ENCODE peak calls at places on chromosomes 6 and 20, in four cellular contexts. P, F, U and R are unnamed samples.

GRCh38 chr6:134347916-134348805 is 30.2 kb upstream of the SGK1 start:
- DNase-seq in P (no peak), F (no peak), U (peak), R (no peak)

GRCh38 chr6:108556864-108557493 is 3.7 kb upstream of the FOXO3 start:
- DNase-seq in P (no peak), F (no peak), U (no peak), R (no peak)

GRCh38 chr6:160038479-160038878 is 69.6 kb downstream of the IGF2R start:
- DNase-seq in P (no peak), F (no peak), U (no peak), R (no peak)

GRCh38 chr6:23282243-23283021 is 713.1 kb downstream of the HDGFL1 start:
- DNase-seq in P (no peak), F (no peak), U (no peak), R (no peak)

GRCh38 chr20:52104546-52105044 is 87.0 kb downstream of the ZFP64 start:
- DNase-seq in P (no peak), F (no peak), U (no peak), R (peak)

GRCh38 chr20:63947638-63948456 is 8.4 kb downstream of the UCKL1 start:
- DNase-seq in P (no peak), F (no peak), U (peak), R (peak)

GRCh38 chr6:144151010-144151727 is 852 bp downstream of the STX11 start:
- DNase-seq in P (no peak), F (no peak), U (no peak), R (peak)

GRCh38 chr6:167932468-167933276 is 64.8 kb upstream of the KIF25 start:
- DNase-seq in P (no peak), F (peak), U (no peak), R (no peak)

GRCh38 chr6:53309897-53310291 is 38.9 kb downstream of the ELOVL5 start:
- DNase-seq in P (no peak), F (no peak), U (no peak), R (no peak)

GRCh38 chr6:130810307-130811030 is 16.7 kb upstream of the SMLR1 start:
- DNase-seq in P (peak), F (no peak), U (no peak), R (no peak)

GRCh38 chr20:25277941-25278521 is 30.1 kb downstream of the PYGB start:
- DNase-seq in P (no peak), F (no peak), U (peak), R (no peak)

GRCh38 chr6:88661136-88661535 is 302.3 kb downstream of the RNGTT start:
- DNase-seq in P (no peak), F (no peak), U (no peak), R (no peak)

GRCh38 chr6:148169701-148170100 is 172.9 kb upstream of the SASH1 start:
- DNase-seq in P (no peak), F (no peak), U (no peak), R (no peak)

GRCh38 chr20:33684533-33685327 is 1.5 kb downstream of the E2F1 start:
- DNase-seq in P (peak), F (no peak), U (no peak), R (no peak)

GRCh38 chr20:21518292-21518991 is 4.6 kb upstream of the NKX2-2 start:
- DNase-seq in P (peak), F (no peak), U (no peak), R (no peak)

GRCh38 chr6:31094389-31094881 is 17.9 kb downstream of the C6orf15 start:
- DNase-seq in P (no peak), F (no peak), U (no peak), R (peak)

GRCh38 chr6:15305496-15305895 is 59.6 kb downstream of the JARID2 start:
- DNase-seq in P (no peak), F (no peak), U (no peak), R (no peak)

GRCh38 chr6:120108061-120108795 is 758.7 kb upstream of the MAN1A1 start:
- DNase-seq in P (no peak), F (no peak), U (no peak), R (no peak)

GRCh38 chr6:137417411-137417810 is 76.8 kb downstream of the OLIG3 start:
- DNase-seq in P (no peak), F (no peak), U (no peak), R (no peak)

GRCh38 chr6:145044606-145045275 is 690.6 kb downstream of the EPM2A start:
- DNase-seq in P (no peak), F (no peak), U (no peak), R (no peak)

GRCh38 chr6:16684896-16685554 is 76.2 kb downstream of the ATXN1 start:
- DNase-seq in P (no peak), F (no peak), U (no peak), R (peak)

GRCh38 chr6:20242397-20242796 is 30.1 kb upstream of the MBOAT1 start:
- DNase-seq in P (no peak), F (no peak), U (no peak), R (no peak)

GRCh38 chr6:12010635-12011275 is 1.4 kb upstream of the HIVEP1 start:
- DNase-seq in P (peak), F (no peak), U (peak), R (no peak)

GRCh38 chr20:21102691-21103311 is 3.4 kb downstream of the LINC00237 start:
- DNase-seq in P (no peak), F (no peak), U (peak), R (peak)

GRCh38 chr6:108227290-108227689 is 33.5 kb downstream of the SNX3 start:
- DNase-seq in P (no peak), F (no peak), U (no peak), R (no peak)

GRCh38 chr6:122730775-122731386 is 48.6 kb upstream of the FABP7 start:
- DNase-seq in P (peak), F (peak), U (no peak), R (no peak)

GRCh38 chr6:10478187-10479040 is 42.7 kb upstream of the GCNT2 start:
- DNase-seq in P (peak), F (peak), U (no peak), R (no peak)

GRCh38 chr6:16991981-16992629 is 109.7 kb upstream of the STMND1 start:
- DNase-seq in P (no peak), F (no peak), U (no peak), R (no peak)

GRCh38 chr6:7974932-7975763 is 64.6 kb upstream of the TXNDC5 start:
- DNase-seq in P (peak), F (peak), U (peak), R (no peak)

GRCh38 chr6:164102701-164103100 is 688.2 kb downstream of the QKI start:
- DNase-seq in P (no peak), F (no peak), U (no peak), R (no peak)

GRCh38 chr6:155330133-155330734 is 15.9 kb upstream of the TFB1M start:
- DNase-seq in P (no peak), F (no peak), U (no peak), R (no peak)

GRCh38 chr6:17808609-17809008 is 101.9 kb upstream of the NUP153 start:
- DNase-seq in P (no peak), F (no peak), U (no peak), R (no peak)

GRCh38 chr6:159203304-159204005 is 34.3 kb downstream of the FNDC1 start:
- DNase-seq in P (no peak), F (no peak), U (no peak), R (no peak)

GRCh38 chr6:4093288-4093687 is 14.4 kb upstream of the FAM217A start:
- DNase-seq in P (no peak), F (no peak), U (no peak), R (no peak)

GRCh38 chr6:37595859-37596258 is 96.2 kb upstream of the CCDC167 start:
- DNase-seq in P (no peak), F (no peak), U (no peak), R (no peak)

GRCh38 chr20:52494244-52494643 is 302.7 kb upstream of the ZFP64 start:
- DNase-seq in P (no peak), F (no peak), U (no peak), R (peak)

GRCh38 chr6:34602318-34603111 is 46.4 kb upstream of the SPDEF start:
- DNase-seq in P (peak), F (peak), U (no peak), R (no peak)

GRCh38 chr6:52407467-52407866 is 12.7 kb upstream of the EFHC1 start:
- DNase-seq in P (peak), F (peak), U (no peak), R (no peak)